ENCODE peak calls at places on chromosomes 6 and 20, in five cellular contexts. O, M, Z, S and D are unnamed samples.

GRCh38 chr6:33029297-33030184 is 20.1 kb upstream of the HLA-DOA start:
- DNase-seq in O (no peak), M (no peak), Z (no peak), S (peak), D (peak)

GRCh38 chr6:107637316-107637715 is 147.4 kb downstream of the SOBP start:
- DNase-seq in O (no peak), M (no peak), Z (no peak), S (no peak), D (no peak)

GRCh38 chr20:53735536-53736050 is 142.0 kb upstream of the ZNF217 start:
- DNase-seq in O (no peak), M (no peak), Z (no peak), S (peak), D (peak)

GRCh38 chr20:25042531-25043498 is 15.1 kb downstream of the ACSS1 start:
- DNase-seq in O (no peak), M (no peak), Z (no peak), S (no peak), D (no peak)

GRCh38 chr6:1575213-1576041 is 34.3 kb upstream of the FOXC1 start:
- DNase-seq in O (no peak), M (no peak), Z (no peak), S (no peak), D (peak)

GRCh38 chr20:35978041-35978513 is 9.7 kb downstream of the CNBD2 start:
- DNase-seq in O (no peak), M (no peak), Z (no peak), S (no peak), D (peak)

GRCh38 chr20:58714340-58714922 is 21.8 kb downstream of the NPEPL1 start:
- DNase-seq in O (peak), M (no peak), Z (no peak), S (no peak), D (no peak)

GRCh38 chr6:14110001-14110818 is 7.4 kb upstream of the CD83 start:
- DNase-seq in O (no peak), M (no peak), Z (no peak), S (no peak), D (no peak)

GRCh38 chr6:15399651-15400470 is 154.0 kb downstream of the JARID2 start:
- DNase-seq in O (no peak), M (no peak), Z (no peak), S (no peak), D (peak)

GRCh38 chr6:10521104-10521808 is at the start of gene GCNT2:
- DNase-seq in O (peak), M (peak), Z (no peak), S (no peak), D (peak)

GRCh38 chr6:134730013-134730412 is 219.9 kb downstream of the ALDH8A1 start:
- DNase-seq in O (peak), M (peak), Z (no peak), S (no peak), D (no peak)
- H3K4ac ChIP-seq in O (no peak), M (no peak), Z (no peak), S (no peak), D (no peak)

DNA sequence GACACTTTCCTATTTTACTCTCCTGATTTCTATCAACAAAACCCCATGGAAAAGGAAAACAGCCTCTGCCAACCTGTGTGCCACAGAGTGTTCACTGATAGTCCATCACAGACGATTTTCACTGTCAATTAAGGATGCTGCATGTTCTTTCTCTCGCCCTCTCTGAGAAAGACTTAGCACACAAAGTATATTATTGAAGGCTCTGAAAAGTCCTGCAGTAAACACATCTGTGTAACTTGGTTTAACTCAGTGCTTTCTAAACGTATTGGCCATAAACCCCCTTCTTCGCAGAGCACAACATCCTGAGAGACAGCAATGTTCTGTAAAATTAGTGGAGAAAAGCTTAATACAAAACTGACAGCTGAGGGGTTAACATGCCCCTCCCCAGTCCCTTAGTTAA is 26.6 kb downstream of the MDGA1 start:
- DNase-seq in O (no peak), M (no peak), Z (no peak), S (no peak), D (no peak)
- H2BK12ac ChIP-seq in O (no peak), M (no peak), Z (no peak), S (no peak), D (no peak)

GRCh38 chr6:53796791-53797190 is 2.0 kb downstream of the LRRC1 start:
- DNase-seq in O (no peak), M (no peak), Z (no peak), S (no peak), D (peak)

GRCh38 chr6:53795702-53796450 is 1.1 kb downstream of the LRRC1 start:
- DNase-seq in O (no peak), M (no peak), Z (peak), S (peak), D (peak)

GRCh38 chr6:53796451-53796780 is 1.6 kb downstream of the LRRC1 start:
- DNase-seq in O (no peak), M (no peak), Z (no peak), S (no peak), D (no peak)

GRCh38 chr6:53795254-53795701 is 473 bp downstream of the LRRC1 start:
- DNase-seq in O (no peak), M (no peak), Z (no peak), S (peak), D (peak)

DNA sequence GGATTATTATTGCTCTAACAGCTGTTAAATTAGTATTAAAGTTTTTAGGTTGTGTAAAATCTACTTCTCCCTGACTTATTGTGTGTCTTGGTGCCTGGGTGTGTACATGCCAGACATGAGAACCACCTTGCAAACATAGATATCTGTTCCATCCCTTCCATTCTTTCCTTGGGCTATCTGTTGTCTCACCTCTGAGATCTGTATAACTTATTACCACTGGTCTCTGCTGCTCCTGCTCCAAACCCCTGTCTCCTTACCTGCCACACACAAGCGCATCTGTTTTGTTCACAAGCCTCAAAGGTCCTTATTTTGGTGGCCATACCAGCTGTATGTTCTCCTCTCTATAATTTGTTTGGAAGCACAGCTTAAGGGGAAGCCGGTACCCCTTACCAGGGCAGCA is 2.5 kb downstream of the LRRC1 start:
- DNase-seq in O (no peak), M (no peak), Z (no peak), S (no peak), D (no peak)
- H3K4ac ChIP-seq in O (no peak), M (no peak), Z (no peak), S (peak), D (no peak)

GRCh38 chr6:153960741-153961140 is 78.3 kb upstream of the OPRM1 start:
- DNase-seq in O (no peak), M (no peak), Z (no peak), S (no peak), D (no peak)

GRCh38 chr6:153962548-153962947 is 76.5 kb upstream of the OPRM1 start:
- DNase-seq in O (no peak), M (no peak), Z (no peak), S (no peak), D (peak)

GRCh38 chr6:153963352-153963751 is 75.7 kb upstream of the OPRM1 start:
- DNase-seq in O (no peak), M (no peak), Z (no peak), S (no peak), D (no peak)

DNA sequence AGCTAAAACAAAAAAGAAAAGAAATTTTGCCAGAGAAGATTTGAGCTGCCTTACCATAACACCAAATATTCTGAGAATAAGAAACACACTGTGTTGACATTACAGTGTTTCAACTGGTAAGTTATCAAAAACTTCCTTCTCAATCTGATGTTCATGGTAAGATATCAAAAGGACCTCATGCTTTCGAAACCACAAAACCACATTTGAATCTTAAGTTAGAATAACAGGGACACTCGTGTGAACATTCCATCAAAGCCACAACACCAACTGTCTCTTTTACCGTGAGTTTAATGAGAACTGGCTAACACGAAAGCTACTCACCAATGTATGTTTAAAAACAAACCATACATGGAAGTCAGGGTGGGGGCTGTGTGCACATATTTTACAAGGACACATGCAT is 73.0 kb upstream of the OPRM1 start:
- DNase-seq in O (no peak), M (no peak), Z (no peak), S (no peak), D (peak)
- H2BK12ac ChIP-seq in O (no peak), M (no peak), Z (no peak), S (no peak), D (no peak)

DNA sequence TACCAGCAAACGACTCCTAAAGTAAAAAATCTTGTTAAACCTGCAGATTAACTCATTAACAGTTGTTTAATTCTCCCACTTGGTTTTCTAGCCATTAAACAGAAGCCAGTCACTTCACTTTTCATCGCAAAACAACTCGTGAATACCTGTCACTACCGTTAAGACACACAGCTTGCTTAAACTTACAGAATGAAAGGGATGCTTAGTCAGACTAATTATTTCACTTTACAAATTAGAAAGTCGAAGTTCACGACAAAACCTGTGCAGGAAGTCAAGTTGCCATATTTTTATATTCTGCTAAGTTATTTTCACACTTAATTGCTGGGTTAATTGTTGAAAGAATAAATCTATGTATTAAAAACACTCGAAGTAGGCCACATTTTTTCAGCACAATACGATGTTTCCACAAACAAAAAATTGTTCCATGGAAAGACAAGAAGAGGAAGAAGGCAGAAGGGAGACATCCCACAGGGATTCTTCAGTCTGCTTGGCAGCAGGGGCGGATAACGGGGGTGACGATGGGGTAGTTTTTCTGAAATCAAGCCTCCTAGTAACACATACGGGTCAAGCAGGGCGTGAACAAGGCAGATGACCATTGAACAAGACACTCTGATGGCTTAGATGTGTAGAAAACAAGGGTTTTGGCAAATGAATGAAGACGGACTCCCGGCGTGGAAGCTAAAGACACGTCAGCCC is 931 bp downstream of the SSR1 start:
- DNase-seq in O (no peak), M (no peak), Z (no peak), S (no peak), D (peak)
- H3K4ac ChIP-seq in O (no peak), M (no peak), Z (no peak), S (peak), D (no peak)

DNA sequence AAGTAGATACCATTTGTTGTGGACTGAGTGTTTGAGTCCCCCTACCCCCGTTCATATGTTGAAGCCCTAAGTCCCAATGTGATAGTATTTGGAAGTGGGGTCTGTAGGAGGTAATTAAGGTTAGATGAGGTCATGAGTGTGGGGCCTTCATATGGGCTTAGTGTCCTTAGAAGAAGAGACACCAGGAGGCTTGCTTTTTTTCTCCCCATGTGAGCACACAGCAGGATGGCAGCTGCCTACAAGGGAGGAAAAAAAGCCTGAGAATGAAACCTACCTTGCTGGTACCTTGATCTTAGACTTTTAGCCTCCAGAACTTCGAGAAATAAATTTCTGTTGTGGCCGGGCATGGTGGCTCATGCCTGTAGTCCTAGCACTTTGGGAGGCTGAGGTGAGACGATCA is 67.9 kb upstream of the TULP4 start:
- DNase-seq in O (no peak), M (no peak), Z (no peak), S (no peak), D (no peak)
- H2BK12ac ChIP-seq in O (no peak), M (no peak), Z (no peak), S (no peak), D (no peak)

GRCh38 chr6:134937426-134937825 is 12.5 kb downstream of the ALDH8A1 start:
- DNase-seq in O (no peak), M (no peak), Z (no peak), S (no peak), D (peak)
- H3K4ac ChIP-seq in O (no peak), M (no peak), Z (no peak), S (no peak), D (no peak)

DNA sequence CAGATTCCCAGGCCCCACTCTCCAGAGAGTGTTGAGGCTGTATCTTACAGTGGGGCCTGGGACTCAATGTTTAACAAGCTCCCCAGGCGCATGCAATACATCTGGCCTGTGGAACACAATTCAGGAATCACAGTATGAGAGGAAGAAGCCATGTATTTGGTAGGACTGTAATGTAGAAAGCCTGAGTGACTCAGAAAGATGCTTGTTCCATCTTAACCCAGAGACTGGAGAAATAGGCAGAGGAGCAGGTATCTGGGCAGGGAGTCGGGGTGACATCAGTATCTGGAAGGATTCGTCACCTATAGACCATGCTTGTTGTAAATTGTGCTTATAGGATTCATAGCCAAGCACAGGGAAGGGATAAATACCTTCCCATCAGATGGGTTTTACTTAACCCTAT is 90.4 kb downstream of the UNC5CL start:
- DNase-seq in O (no peak), M (no peak), Z (no peak), S (no peak), D (no peak)
- H2BK12ac ChIP-seq in O (no peak), M (no peak), Z (no peak), S (no peak), D (peak)

DNA sequence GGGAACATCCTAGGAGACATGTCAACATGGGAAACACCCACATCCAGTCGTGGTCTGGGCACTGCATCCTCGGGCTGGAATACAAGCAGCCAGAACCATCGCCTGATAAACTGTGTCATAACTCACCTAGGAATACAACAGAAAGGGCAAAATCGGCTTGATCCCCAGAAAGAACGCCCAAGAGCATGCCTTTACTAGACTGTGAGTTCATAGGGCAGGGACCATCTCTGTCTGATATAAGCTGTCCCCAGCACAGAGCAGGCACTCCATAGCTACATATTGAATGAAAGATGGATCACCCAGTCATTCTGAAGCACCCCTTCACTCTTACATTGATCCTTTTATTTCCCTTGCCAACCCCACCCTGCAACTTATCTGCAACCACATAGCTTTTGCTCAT is 23.8 kb downstream of the RIPOR2 start:
- DNase-seq in O (no peak), M (no peak), Z (no peak), S (no peak), D (no peak)
- H3K4ac ChIP-seq in O (no peak), M (no peak), Z (no peak), S (no peak), D (no peak)